ENCODE peak calls at places on chromosomes 12 and 14, in ten cellular contexts. T is GM04504; Z is T-helper 9 cell; L is NCI-H2029 treated with DMSO at 0.1 percent for 48 hours; Q is M059J; N is ACHN; V is NCI-H510A; C is T-helper 1 cell; W is stimulated activated CD4-positive, alpha-beta T cell treated with anti-CD3 and anti-CD28 coated beads, Interleukin-1b, Interleukin-23, amount 100 ng/mL, for 48 hours; U is T-helper 17 cell. P is an unnamed sample.

GRCh38 chr12:68119250-68119649 is 40.3 kb downstream of the IFNG start:
- DNase-seq in T (no peak), Z (no peak), L (no peak), Q (no peak), N (no peak), V (no peak), C (no peak), W (peak; percentile 39), U (no peak), P (no peak)

GRCh38 chr14:99576304-99576703 is 27.7 kb downstream of the CCDC85C start:
- DNase-seq in T (no peak), Z (no peak), L (no peak), Q (peak; percentile 28), N (no peak), V (no peak), C (no peak), W (no peak), U (no peak), P (no peak)

GRCh38 chr14:77646907-77647306 is 30.5 kb upstream of the SPTLC2 start:
- DNase-seq in T (no peak), Z (no peak), L (no peak), Q (no peak), N (no peak), V (no peak), C (no peak), W (no peak), U (no peak), P (no peak)

GRCh38 chr12:129312048-129312447 is 458.8 kb downstream of the GLT1D1 start:
- DNase-seq in T (no peak), Z (no peak), L (no peak), Q (no peak), N (no peak), V (no peak), C (no peak), W (no peak), U (no peak), P (no peak)

GRCh38 chr12:24561882-24562760 is 386.8 kb downstream of the BCAT1 start:
- DNase-seq in T (no peak), Z (no peak), L (no peak), Q (peak; percentile 73), N (peak; percentile 23), V (peak; percentile 33), C (no peak), W (peak; percentile 4), U (no peak), P (no peak)

GRCh38 chr12:6074979-6075585 is 49.4 kb downstream of the VWF start:
- DNase-seq in T (no peak), Z (no peak), L (no peak), Q (peak; percentile 46), N (no peak), V (no peak), C (no peak), W (peak; percentile 51), U (no peak), P (no peak)

GRCh38 chr12:3250576-3250975 is 173.4 kb downstream of the TSPAN9 start:
- DNase-seq in T (no peak), Z (no peak), L (no peak), Q (no peak), N (no peak), V (no peak), C (no peak), W (no peak), U (no peak), P (no peak)

GRCh38 chr14:57889245-57889644 is 23.4 kb upstream of the SLC35F4 start:
- DNase-seq in T (peak; percentile 34), Z (no peak), L (peak; percentile 86), Q (peak; percentile 62), N (peak; percentile 57), V (no peak), C (no peak), W (no peak), U (no peak), P (no peak)

GRCh38 chr12:9702239-9702638 is 30.7 kb downstream of the CLECL1 start:
- DNase-seq in T (no peak), Z (no peak), L (no peak), Q (no peak), N (no peak), V (no peak), C (no peak), W (peak; percentile 45), U (no peak), P (no peak)

GRCh38 chr14:71711619-71712018 is 220.6 kb upstream of the RGS6 start:
- DNase-seq in T (peak; percentile 75), Z (no peak), L (no peak), Q (peak; percentile 75), N (no peak), V (no peak), C (no peak), W (no peak), U (no peak), P (peak; percentile 76)

GRCh38 chr14:101589486-101590015 is 28.3 kb downstream of the DIO3 start:
- DNase-seq in T (no peak), Z (no peak), L (no peak), Q (no peak), N (no peak), V (no peak), C (no peak), W (no peak), U (no peak), P (no peak)

GRCh38 chr12:52702338-52702737 is 986 bp downstream of the KRT77 start:
- DNase-seq in T (no peak), Z (no peak), L (no peak), Q (no peak), N (no peak), V (no peak), C (no peak), W (no peak), U (no peak), P (no peak)